ENCODE peak calls at places on chromosomes 5 and 9, in eight cellular contexts. One of them, this sample, is unnamed.
A peak's percentile ranks its signal among the peaks of the same experiment; 100 is the strongest.

GRCh38 chr9:129307227-129307970 is 129.3 kb upstream of the IER5L start:
- DNase-seq in A549: no peak
- DNase-seq in tibial nerve: no peak
- DNase-seq in stomach: peak; percentile 3
- DNase-seq in H1: no peak
- DNase-seq in HCT116: no peak
- DNase-seq in heart left ventricle: peak; percentile 2
- DNase-seq in ovary: peak; percentile 4
- DNase-seq in this sample: no peak

GRCh38 chr9:128470560-128470959 is 14.8 kb downstream of the ODF2 start:
- DNase-seq in stomach: no peak
- DNase-seq in A549: no peak
- DNase-seq in HCT116: no peak
- DNase-seq in ovary: no peak
- DNase-seq in H1: no peak
- DNase-seq in heart left ventricle: no peak
- DNase-seq in tibial nerve: peak; percentile 43
- DNase-seq in this sample: no peak

GRCh38 chr5:13745508-13745907 is 199.0 kb downstream of the DNAH5 start:
- DNase-seq in heart left ventricle: no peak
- DNase-seq in ovary: no peak
- DNase-seq in A549: no peak
- DNase-seq in HCT116: no peak
- DNase-seq in stomach: no peak
- DNase-seq in tibial nerve: no peak
- DNase-seq in H1: no peak
- DNase-seq in this sample: no peak

GRCh38 chr5:158483202-158483870 is 616.4 kb downstream of the EBF1 start:
- DNase-seq in H1: no peak
- DNase-seq in stomach: no peak
- DNase-seq in ovary: no peak
- DNase-seq in tibial nerve: no peak
- DNase-seq in heart left ventricle: no peak
- DNase-seq in A549: no peak
- DNase-seq in HCT116: no peak
- DNase-seq in this sample: no peak

GRCh38 chr9:123355761-123356520 is at the start of gene CRB2:
- DNase-seq in HCT116: no peak
- DNase-seq in tibial nerve: no peak
- DNase-seq in heart left ventricle: no peak
- DNase-seq in H1: peak; percentile 58
- DNase-seq in A549: no peak
- DNase-seq in stomach: no peak
- DNase-seq in ovary: no peak
- DNase-seq in this sample: no peak

GRCh38 chr5:169980418-169981053 is at the start of gene INSYN2B:
- DNase-seq in ovary: peak; percentile 75
- DNase-seq in HCT116: peak; percentile 56
- DNase-seq in tibial nerve: peak; percentile 47
- DNase-seq in A549: peak; percentile 81
- DNase-seq in heart left ventricle: peak; percentile 56
- DNase-seq in stomach: peak; percentile 50
- DNase-seq in H1: peak; percentile 77
- DNase-seq in this sample: peak; percentile 73

GRCh38 chr5:66897355-66897754 is 299.2 kb downstream of the CD180 start:
- DNase-seq in HCT116: no peak
- DNase-seq in tibial nerve: no peak
- DNase-seq in ovary: no peak
- DNase-seq in A549: no peak
- DNase-seq in heart left ventricle: no peak
- DNase-seq in stomach: no peak
- DNase-seq in H1: no peak
- DNase-seq in this sample: no peak

GRCh38 chr9:19918630-19919029 is 129.8 kb upstream of the SLC24A2 start:
- DNase-seq in A549: no peak
- DNase-seq in heart left ventricle: no peak
- DNase-seq in ovary: no peak
- DNase-seq in H1: no peak
- DNase-seq in tibial nerve: no peak
- DNase-seq in stomach: no peak
- DNase-seq in HCT116: no peak
- DNase-seq in this sample: no peak

GRCh38 chr5:76689321-76690026 is 26.5 kb upstream of the F2R start:
- DNase-seq in ovary: no peak
- DNase-seq in A549: no peak
- DNase-seq in tibial nerve: no peak
- DNase-seq in stomach: no peak
- DNase-seq in H1: no peak
- DNase-seq in HCT116: peak; percentile 22
- DNase-seq in heart left ventricle: no peak
- DNase-seq in this sample: no peak

GRCh38 chr9:131667576-131667975 is 72.3 kb downstream of the RAPGEF1 start:
- DNase-seq in A549: no peak
- DNase-seq in H1: no peak
- DNase-seq in ovary: no peak
- DNase-seq in stomach: no peak
- DNase-seq in tibial nerve: no peak
- DNase-seq in heart left ventricle: no peak
- DNase-seq in HCT116: no peak
- DNase-seq in this sample: no peak

GRCh38 chr5:54986269-54986654 is 869 bp upstream of the ESM1 start:
- DNase-seq in HCT116: no peak
- DNase-seq in stomach: no peak
- DNase-seq in H1: no peak
- DNase-seq in ovary: no peak
- DNase-seq in heart left ventricle: no peak
- DNase-seq in A549: no peak
- DNase-seq in tibial nerve: no peak
- DNase-seq in this sample: no peak

GRCh38 chr5:141846031-141846430 is 32.2 kb downstream of the PCDH1 start:
- DNase-seq in H1: no peak
- DNase-seq in heart left ventricle: no peak
- DNase-seq in stomach: peak; percentile 40
- DNase-seq in tibial nerve: no peak
- DNase-seq in ovary: no peak
- DNase-seq in HCT116: no peak
- DNase-seq in A549: no peak
- DNase-seq in this sample: no peak

GRCh38 chr5:168651654-168652053 is 72.5 kb upstream of the PANK3 start:
- DNase-seq in A549: peak; percentile 23
- DNase-seq in HCT116: no peak
- DNase-seq in stomach: no peak
- DNase-seq in heart left ventricle: no peak
- DNase-seq in tibial nerve: peak; percentile 34
- DNase-seq in H1: no peak
- DNase-seq in ovary: no peak
- DNase-seq in this sample: no peak

GRCh38 chr5:61768692-61769281 is 436.7 kb downstream of the ZSWIM6 start:
- DNase-seq in HCT116: peak; percentile 63
- DNase-seq in H1: peak; percentile 23
- DNase-seq in heart left ventricle: no peak
- DNase-seq in ovary: no peak
- DNase-seq in stomach: peak; percentile 31
- DNase-seq in A549: peak; percentile 69
- DNase-seq in tibial nerve: no peak
- DNase-seq in this sample: peak; percentile 22

GRCh38 chr5:111133436-111133751 is 41.2 kb downstream of the WDR36 start:
- DNase-seq in A549: no peak
- DNase-seq in ovary: no peak
- DNase-seq in tibial nerve: no peak
- DNase-seq in heart left ventricle: no peak
- DNase-seq in stomach: no peak
- DNase-seq in HCT116: no peak
- DNase-seq in H1: no peak
- DNase-seq in this sample: no peak

GRCh38 chr5:22063717-22064116 is 789.4 kb downstream of the CDH12 start:
- DNase-seq in A549: no peak
- DNase-seq in heart left ventricle: no peak
- DNase-seq in stomach: no peak
- DNase-seq in tibial nerve: no peak
- DNase-seq in ovary: no peak
- DNase-seq in H1: no peak
- DNase-seq in HCT116: no peak
- DNase-seq in this sample: no peak

GRCh38 chr5:78543292-78543691 is 105.3 kb downstream of the LHFPL2 start:
- DNase-seq in H1: no peak
- DNase-seq in A549: no peak
- DNase-seq in HCT116: no peak
- DNase-seq in heart left ventricle: no peak
- DNase-seq in stomach: no peak
- DNase-seq in tibial nerve: no peak
- DNase-seq in ovary: peak; percentile 6
- DNase-seq in this sample: no peak

GRCh38 chr9:68711281-68711680 is 6.2 kb downstream of the PIP5K1B start:
- DNase-seq in heart left ventricle: no peak
- DNase-seq in stomach: no peak
- DNase-seq in H1: no peak
- DNase-seq in ovary: no peak
- DNase-seq in tibial nerve: no peak
- DNase-seq in A549: no peak
- DNase-seq in HCT116: no peak
- DNase-seq in this sample: no peak

GRCh38 chr5:173735691-173736090 is 119.2 kb upstream of the BOD1 start:
- DNase-seq in tibial nerve: no peak
- DNase-seq in ovary: no peak
- DNase-seq in stomach: no peak
- DNase-seq in heart left ventricle: no peak
- DNase-seq in HCT116: no peak
- DNase-seq in A549: no peak
- DNase-seq in H1: no peak
- DNase-seq in this sample: no peak

GRCh38 chr5:173735171-173735570 is 118.7 kb upstream of the BOD1 start:
- DNase-seq in ovary: no peak
- DNase-seq in A549: no peak
- DNase-seq in H1: no peak
- DNase-seq in heart left ventricle: no peak
- DNase-seq in tibial nerve: no peak
- DNase-seq in HCT116: no peak
- DNase-seq in stomach: no peak
- DNase-seq in this sample: no peak

GRCh38 chr5:173733831-173734491 is 117.5 kb upstream of the BOD1 start:
- DNase-seq in heart left ventricle: no peak
- DNase-seq in ovary: no peak
- DNase-seq in H1: no peak
- DNase-seq in A549: no peak
- DNase-seq in tibial nerve: no peak
- DNase-seq in stomach: no peak
- DNase-seq in HCT116: no peak
- DNase-seq in this sample: no peak

GRCh38 chr5:173734716-173735115 is 118.3 kb upstream of the BOD1 start:
- DNase-seq in HCT116: no peak
- DNase-seq in A549: no peak
- DNase-seq in stomach: no peak
- DNase-seq in tibial nerve: no peak
- DNase-seq in H1: no peak
- DNase-seq in ovary: no peak
- DNase-seq in heart left ventricle: no peak
- DNase-seq in this sample: no peak

DNA sequence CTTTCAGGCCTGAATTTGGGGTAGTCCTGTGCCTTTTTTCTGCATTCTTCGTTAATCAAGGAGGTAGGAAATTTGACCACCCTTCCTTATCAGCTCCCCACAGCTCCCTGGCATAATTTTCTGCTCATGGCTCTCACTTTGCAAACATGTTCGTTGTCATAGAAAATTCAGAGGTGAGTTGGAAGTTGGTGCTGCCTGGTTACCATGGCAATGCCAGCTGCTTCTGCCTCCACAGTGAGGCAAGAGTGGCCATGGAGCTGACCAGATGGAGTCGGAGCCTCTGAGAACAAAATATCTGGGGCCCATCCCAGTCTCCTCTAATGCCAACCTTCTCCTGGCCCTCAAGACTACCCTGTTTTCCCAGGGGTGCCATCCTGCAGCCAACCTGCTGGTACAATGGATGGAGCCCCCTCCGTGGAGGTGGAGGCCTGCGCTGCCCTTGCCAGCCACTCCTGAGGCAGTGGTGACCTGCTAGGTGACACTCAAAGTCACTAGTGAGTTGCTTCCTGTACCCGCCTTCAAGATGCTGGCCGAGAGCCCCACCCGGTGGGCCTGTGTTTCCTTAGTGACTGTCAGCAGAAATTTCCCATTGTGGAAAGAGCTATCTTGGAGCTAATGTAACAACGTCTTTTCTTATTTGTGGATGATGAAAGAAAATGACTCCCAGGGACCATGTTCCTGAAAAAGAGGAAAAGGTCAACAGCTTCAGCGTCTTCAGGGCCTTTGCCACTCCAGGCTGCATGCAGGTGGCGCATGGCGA is 116.8 kb upstream of the BOD1 start:
- DNase-seq in ovary: no peak
- DNase-seq in stomach: no peak
- DNase-seq in heart left ventricle: no peak
- DNase-seq in A549: no peak
- DNase-seq in tibial nerve: no peak
- DNase-seq in H1: no peak
- DNase-seq in HCT116: no peak
- DNase-seq in this sample: no peak
- H3K4me1 ChIP-seq in ovary: no peaks in the 10 kb centered on the region
- H3K4me1 ChIP-seq in stomach: no peaks in the 10 kb centered on the region
- H3K4me1 ChIP-seq in heart left ventricle: no peaks in the 10 kb centered on the region
- H3K4me1 ChIP-seq in A549: no peaks in the 10 kb centered on the region
- H3K4me1 ChIP-seq in tibial nerve: no peaks in the 10 kb centered on the region
- H3K4me1 ChIP-seq in H1: peaks cover 2% of the 10 kb centered on the region
- H3K4me1 ChIP-seq in HCT116: no peaks in the 10 kb centered on the region
- H3K4me1 ChIP-seq in this sample: peaks cover 18% of the 10 kb centered on the region

GRCh38 chr5:180670586-180671359 is 21.4 kb upstream of the FLT4 start:
- DNase-seq in HCT116: peak; percentile 42
- DNase-seq in heart left ventricle: peak; percentile 47
- DNase-seq in H1: no peak
- DNase-seq in tibial nerve: peak; percentile 50
- DNase-seq in stomach: peak; percentile 62
- DNase-seq in ovary: no peak
- DNase-seq in A549: peak; percentile 40
- DNase-seq in this sample: peak; percentile 69
- H3K4me3 ChIP-seq in HCT116: no peak overlapping the region
- H3K4me3 ChIP-seq in heart left ventricle: no peak overlapping the region
- H3K4me3 ChIP-seq in H1: no peak overlapping the region
- H3K4me3 ChIP-seq in tibial nerve: no peak overlapping the region
- H3K4me3 ChIP-seq in stomach: no peak overlapping the region
- H3K4me3 ChIP-seq in ovary: no peak overlapping the region
- H3K4me3 ChIP-seq in A549: no peak overlapping the region
- H3K4me3 ChIP-seq in this sample: no peak overlapping the region

GRCh38 chr5:140823475-140823874 is 2.1 kb downstream of the PCDHA5 start:
- DNase-seq in ovary: no peak
- DNase-seq in A549: no peak
- DNase-seq in stomach: no peak
- DNase-seq in tibial nerve: no peak
- DNase-seq in heart left ventricle: no peak
- DNase-seq in HCT116: no peak
- DNase-seq in H1: no peak
- DNase-seq in this sample: no peak
- TF ChIP-seq POLR2A in ovary: no peak
- TF ChIP-seq POLR2A in A549: no peak
- TF ChIP-seq POLR2A in stomach: no peak
- TF ChIP-seq POLR2A in tibial nerve: no peak
- TF ChIP-seq POLR2A in heart left ventricle: no peak
- TF ChIP-seq POLR2A in HCT116: no peak
- TF ChIP-seq POLR2A in H1: no peak
- TF ChIP-seq POLR2A in this sample: no peak

DNA sequence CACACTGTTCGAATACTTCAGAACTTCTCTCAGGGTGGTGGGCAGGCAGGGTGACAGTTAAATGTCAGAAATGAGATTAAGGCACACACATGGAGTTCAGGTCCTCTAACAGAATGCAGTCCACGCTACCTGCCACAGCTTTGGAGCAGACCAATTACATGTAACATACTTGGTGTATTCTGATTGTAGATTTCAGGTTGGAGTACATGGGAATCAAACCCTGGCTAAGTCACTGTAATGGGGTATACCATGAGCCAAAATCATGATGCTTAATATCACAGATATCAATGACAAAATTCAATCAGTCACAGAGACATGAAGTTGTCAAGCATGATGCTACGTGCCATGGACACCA is 48.9 kb downstream of the MEF2C start:
- DNase-seq in H1: no peak
- DNase-seq in A549: no peak
- DNase-seq in HCT116: no peak
- DNase-seq in stomach: no peak
- DNase-seq in ovary: no peak
- DNase-seq in tibial nerve: no peak
- DNase-seq in heart left ventricle: no peak
- DNase-seq in this sample: no peak
- H3K4me1 ChIP-seq in H1: no peaks in the 10 kb centered on the region
- H3K4me1 ChIP-seq in A549: no peaks in the 10 kb centered on the region
- H3K4me1 ChIP-seq in HCT116: peaks cover 5% of the 10 kb centered on the region
- H3K4me1 ChIP-seq in stomach: no peaks in the 10 kb centered on the region
- H3K4me1 ChIP-seq in ovary: peaks cover 12% of the 10 kb centered on the region
- H3K4me1 ChIP-seq in tibial nerve: peaks cover 29% of the 10 kb centered on the region
- H3K4me1 ChIP-seq in heart left ventricle: peaks cover 93% of the 10 kb centered on the region
- H3K4me1 ChIP-seq in this sample: peaks cover 26% of the 10 kb centered on the region